ENCODE peak calls at places on chromosome 12, in six cellular contexts. One of them, this sample, is unnamed.

GRCh38 chr12:68821357-68822188 is 13.6 kb downstream of the MDM2 start:
- DNase-seq in AG09309: no peak
- DNase-seq in mesothelial cell of epicardium: no peak
- DNase-seq in GM04503: no peak
- DNase-seq in GF-D8: no peak
- DNase-seq in activated T-cell treated with anti-CD3 and anti-CD28 coated beads, Interleukin-2, amount 50 U/mL, for 24 hours: no peak
- DNase-seq in this sample: no peak

GRCh38 chr12:100755186-100755585 is 39.4 kb upstream of the ANO4 start:
- DNase-seq in AG09309: no peak
- DNase-seq in mesothelial cell of epicardium: no peak
- DNase-seq in GM04503: no peak
- DNase-seq in GF-D8: no peak
- DNase-seq in activated T-cell treated with anti-CD3 and anti-CD28 coated beads, Interleukin-2, amount 50 U/mL, for 24 hours: no peak
- DNase-seq in this sample: no peak

GRCh38 chr12:51672334-51672733 is 81.3 kb downstream of the SCN8A start:
- DNase-seq in AG09309: no peak
- DNase-seq in mesothelial cell of epicardium: no peak
- DNase-seq in GM04503: no peak
- DNase-seq in GF-D8: no peak
- DNase-seq in activated T-cell treated with anti-CD3 and anti-CD28 coated beads, Interleukin-2, amount 50 U/mL, for 24 hours: no peak
- DNase-seq in this sample: no peak

GRCh38 chr12:131217024-131217586 is 263.4 kb downstream of the ADGRD1 start:
- DNase-seq in AG09309: no peak
- DNase-seq in mesothelial cell of epicardium: no peak
- DNase-seq in GM04503: no peak
- DNase-seq in GF-D8: no peak
- DNase-seq in activated T-cell treated with anti-CD3 and anti-CD28 coated beads, Interleukin-2, amount 50 U/mL, for 24 hours: peak; percentile 20
- DNase-seq in this sample: no peak

GRCh38 chr12:19689801-19690472 is 250.6 kb downstream of the AEBP2 start:
- DNase-seq in AG09309: no peak
- DNase-seq in mesothelial cell of epicardium: no peak
- DNase-seq in GM04503: no peak
- DNase-seq in GF-D8: no peak
- DNase-seq in activated T-cell treated with anti-CD3 and anti-CD28 coated beads, Interleukin-2, amount 50 U/mL, for 24 hours: no peak
- DNase-seq in this sample: no peak

GRCh38 chr12:8081228-8081920 is 700 bp upstream of the NECAP1 start:
- DNase-seq in AG09309: no peak
- DNase-seq in mesothelial cell of epicardium: no peak
- DNase-seq in GM04503: no peak
- DNase-seq in GF-D8: no peak
- DNase-seq in activated T-cell treated with anti-CD3 and anti-CD28 coated beads, Interleukin-2, amount 50 U/mL, for 24 hours: no peak
- DNase-seq in this sample: no peak

GRCh38 chr12:29517265-29517664 is 19.8 kb upstream of the OVCH1 start:
- DNase-seq in AG09309: no peak
- DNase-seq in mesothelial cell of epicardium: no peak
- DNase-seq in GM04503: no peak
- DNase-seq in GF-D8: peak; percentile 13
- DNase-seq in activated T-cell treated with anti-CD3 and anti-CD28 coated beads, Interleukin-2, amount 50 U/mL, for 24 hours: no peak
- DNase-seq in this sample: no peak

GRCh38 chr12:131097247-131098177 is 143.8 kb downstream of the ADGRD1 start:
- DNase-seq in AG09309: no peak
- DNase-seq in mesothelial cell of epicardium: peak; percentile 15
- DNase-seq in GM04503: no peak
- DNase-seq in GF-D8: no peak
- DNase-seq in activated T-cell treated with anti-CD3 and anti-CD28 coated beads, Interleukin-2, amount 50 U/mL, for 24 hours: peak; percentile 15
- DNase-seq in this sample: no peak

GRCh38 chr12:82299617-82300016 is 58.6 kb downstream of the CCDC59 start:
- DNase-seq in AG09309: no peak
- DNase-seq in mesothelial cell of epicardium: no peak
- DNase-seq in GM04503: no peak
- DNase-seq in GF-D8: no peak
- DNase-seq in activated T-cell treated with anti-CD3 and anti-CD28 coated beads, Interleukin-2, amount 50 U/mL, for 24 hours: no peak
- DNase-seq in this sample: no peak

GRCh38 chr12:132719141-132719953 is 8.7 kb downstream of the PGAM5 start:
- DNase-seq in AG09309: no peak
- DNase-seq in mesothelial cell of epicardium: no peak
- DNase-seq in GM04503: no peak
- DNase-seq in GF-D8: no peak
- DNase-seq in activated T-cell treated with anti-CD3 and anti-CD28 coated beads, Interleukin-2, amount 50 U/mL, for 24 hours: no peak
- DNase-seq in this sample: no peak

GRCh38 chr12:123801573-123802178 is 39.6 kb downstream of the DNAH10 start:
- DNase-seq in AG09309: peak; percentile 8
- DNase-seq in mesothelial cell of epicardium: no peak
- DNase-seq in GM04503: no peak
- DNase-seq in GF-D8: no peak
- DNase-seq in activated T-cell treated with anti-CD3 and anti-CD28 coated beads, Interleukin-2, amount 50 U/mL, for 24 hours: no peak
- DNase-seq in this sample: no peak

GRCh38 chr12:132547207-132547740 is 57.3 kb downstream of the FBRSL1 start:
- DNase-seq in AG09309: no peak
- DNase-seq in mesothelial cell of epicardium: no peak
- DNase-seq in GM04503: no peak
- DNase-seq in GF-D8: no peak
- DNase-seq in activated T-cell treated with anti-CD3 and anti-CD28 coated beads, Interleukin-2, amount 50 U/mL, for 24 hours: no peak
- DNase-seq in this sample: no peak

GRCh38 chr12:22117551-22117950 is 71.5 kb downstream of the CMAS start:
- DNase-seq in AG09309: no peak
- DNase-seq in mesothelial cell of epicardium: no peak
- DNase-seq in GM04503: no peak
- DNase-seq in GF-D8: no peak
- DNase-seq in activated T-cell treated with anti-CD3 and anti-CD28 coated beads, Interleukin-2, amount 50 U/mL, for 24 hours: no peak
- DNase-seq in this sample: no peak

GRCh38 chr12:92502417-92503028 is 200.3 kb upstream of the PLEKHG7 start:
- DNase-seq in AG09309: no peak
- DNase-seq in mesothelial cell of epicardium: no peak
- DNase-seq in GM04503: no peak
- DNase-seq in GF-D8: peak; percentile 29
- DNase-seq in activated T-cell treated with anti-CD3 and anti-CD28 coated beads, Interleukin-2, amount 50 U/mL, for 24 hours: no peak
- DNase-seq in this sample: no peak

GRCh38 chr12:40106202-40106533 is 287 bp upstream of the SLC2A13 start:
- DNase-seq in AG09309: no peak
- DNase-seq in mesothelial cell of epicardium: no peak
- DNase-seq in GM04503: no peak
- DNase-seq in GF-D8: no peak
- DNase-seq in activated T-cell treated with anti-CD3 and anti-CD28 coated beads, Interleukin-2, amount 50 U/mL, for 24 hours: no peak
- DNase-seq in this sample: no peak

GRCh38 chr12:79689477-79690155 is 1.1 kb downstream of the PAWR start:
- DNase-seq in AG09309: no peak
- DNase-seq in mesothelial cell of epicardium: peak; percentile 21
- DNase-seq in GM04503: no peak
- DNase-seq in GF-D8: peak; percentile 45
- DNase-seq in activated T-cell treated with anti-CD3 and anti-CD28 coated beads, Interleukin-2, amount 50 U/mL, for 24 hours: peak; percentile 46
- DNase-seq in this sample: no peak

GRCh38 chr12:50256761-50257160 is 26.6 kb downstream of the LIMA1 start:
- DNase-seq in AG09309: no peak
- DNase-seq in mesothelial cell of epicardium: no peak
- DNase-seq in GM04503: no peak
- DNase-seq in GF-D8: no peak
- DNase-seq in activated T-cell treated with anti-CD3 and anti-CD28 coated beads, Interleukin-2, amount 50 U/mL, for 24 hours: no peak
- DNase-seq in this sample: no peak

GRCh38 chr12:19561411-19561961 is 122.2 kb downstream of the AEBP2 start:
- DNase-seq in AG09309: no peak
- DNase-seq in mesothelial cell of epicardium: no peak
- DNase-seq in GM04503: no peak
- DNase-seq in GF-D8: no peak
- DNase-seq in activated T-cell treated with anti-CD3 and anti-CD28 coated beads, Interleukin-2, amount 50 U/mL, for 24 hours: no peak
- DNase-seq in this sample: no peak

GRCh38 chr12:92706594-92706993 is 3.8 kb downstream of the PLEKHG7 start:
- DNase-seq in AG09309: no peak
- DNase-seq in mesothelial cell of epicardium: no peak
- DNase-seq in GM04503: no peak
- DNase-seq in GF-D8: no peak
- DNase-seq in activated T-cell treated with anti-CD3 and anti-CD28 coated beads, Interleukin-2, amount 50 U/mL, for 24 hours: no peak
- DNase-seq in this sample: no peak

GRCh38 chr12:50017047-50017446 is 8.2 kb downstream of the RACGAP1 start:
- DNase-seq in AG09309: peak; percentile 71
- DNase-seq in mesothelial cell of epicardium: no peak
- DNase-seq in GM04503: no peak
- DNase-seq in GF-D8: no peak
- DNase-seq in activated T-cell treated with anti-CD3 and anti-CD28 coated beads, Interleukin-2, amount 50 U/mL, for 24 hours: no peak
- DNase-seq in this sample: no peak

GRCh38 chr12:71460318-71460717 is 20.7 kb downstream of the LGR5 start:
- DNase-seq in AG09309: no peak
- DNase-seq in mesothelial cell of epicardium: no peak
- DNase-seq in GM04503: no peak
- DNase-seq in GF-D8: no peak
- DNase-seq in activated T-cell treated with anti-CD3 and anti-CD28 coated beads, Interleukin-2, amount 50 U/mL, for 24 hours: no peak
- DNase-seq in this sample: no peak

GRCh38 chr12:64611430-64612286 is 1.4 kb downstream of the RASSF3 start:
- DNase-seq in AG09309: no peak
- DNase-seq in mesothelial cell of epicardium: no peak
- DNase-seq in GM04503: no peak
- DNase-seq in GF-D8: no peak
- DNase-seq in activated T-cell treated with anti-CD3 and anti-CD28 coated beads, Interleukin-2, amount 50 U/mL, for 24 hours: peak; percentile 37
- DNase-seq in this sample: no peak

GRCh38 chr12:19846561-19846960 is 407.3 kb downstream of the AEBP2 start:
- DNase-seq in AG09309: no peak
- DNase-seq in mesothelial cell of epicardium: no peak
- DNase-seq in GM04503: no peak
- DNase-seq in GF-D8: no peak
- DNase-seq in activated T-cell treated with anti-CD3 and anti-CD28 coated beads, Interleukin-2, amount 50 U/mL, for 24 hours: no peak
- DNase-seq in this sample: no peak

GRCh38 chr12:24838531-24838950 is 110.4 kb downstream of the BCAT1 start:
- DNase-seq in AG09309: peak; percentile 88
- DNase-seq in mesothelial cell of epicardium: no peak
- DNase-seq in GM04503: peak; percentile 95
- DNase-seq in GF-D8: peak; percentile 24
- DNase-seq in activated T-cell treated with anti-CD3 and anti-CD28 coated beads, Interleukin-2, amount 50 U/mL, for 24 hours: no peak
- DNase-seq in this sample: peak; percentile 20

GRCh38 chr12:47736877-47737676 is 11.8 kb upstream of the ENDOU start:
- DNase-seq in AG09309: no peak
- DNase-seq in mesothelial cell of epicardium: no peak
- DNase-seq in GM04503: peak; percentile 69
- DNase-seq in GF-D8: no peak
- DNase-seq in activated T-cell treated with anti-CD3 and anti-CD28 coated beads, Interleukin-2, amount 50 U/mL, for 24 hours: no peak
- DNase-seq in this sample: no peak

GRCh38 chr12:52216807-52217206 is 16.2 kb upstream of the KRT7 start:
- DNase-seq in AG09309: no peak
- DNase-seq in mesothelial cell of epicardium: no peak
- DNase-seq in GM04503: no peak
- DNase-seq in GF-D8: no peak
- DNase-seq in activated T-cell treated with anti-CD3 and anti-CD28 coated beads, Interleukin-2, amount 50 U/mL, for 24 hours: no peak
- DNase-seq in this sample: no peak

GRCh38 chr12:15956413-15957185 is 45.5 kb downstream of the DERA start:
- DNase-seq in AG09309: no peak
- DNase-seq in mesothelial cell of epicardium: no peak
- DNase-seq in GM04503: no peak
- DNase-seq in GF-D8: no peak
- DNase-seq in activated T-cell treated with anti-CD3 and anti-CD28 coated beads, Interleukin-2, amount 50 U/mL, for 24 hours: no peak
- DNase-seq in this sample: no peak

This sample was measured in NK-92 treated with Interleukin-12 subunit alpha and Interleukin-12 subunit beta, amount 100 ng/mL, for 24 hours.